ENCODE peak calls at places on chromosomes 4 and X, in ten cellular contexts. E, X, O, S, J, P, N, Y, B and H are unnamed samples.

GRCh38 chr4:26885912-26886274 is 25.3 kb downstream of the STIM2 start:
- DNase-seq in P (peak; percentile 90), B (no peak), E (no peak), Y (no peak), S (no peak), O (peak; percentile 28), X (no peak), N (no peak), J (no peak), H (no peak)

GRCh38 chr4:41070516-41071281 is 143.6 kb downstream of the APBB2 start:
- DNase-seq in B (no peak), N (no peak), S (no peak), O (no peak), Y (no peak), X (no peak), E (no peak), P (no peak), J (no peak), H (no peak)

GRCh38 chr4:101169044-101170014 is 178.0 kb downstream of the PPP3CA start:
- DNase-seq in P (peak; percentile 75), Y (peak; percentile 71), E (peak; percentile 51), O (peak; percentile 81), X (no peak), N (peak; percentile 35), B (peak; percentile 85), J (peak; percentile 18), S (peak; percentile 18), H (peak; percentile 81)

GRCh38 chrX:136268051-136269048 is 17.1 kb upstream of the MAP7D3 start:
- DNase-seq in P (peak; percentile 69), S (peak; percentile 39), X (no peak), N (no peak), B (peak; percentile 39), Y (peak; percentile 24), J (peak; percentile 2), E (no peak), O (peak; percentile 47), H (peak; percentile 45)

GRCh38 chr4:88008624-88009235 is 1.3 kb downstream of the PKD2 start:
- DNase-seq in O (no peak), E (no peak), J (no peak), X (no peak), N (no peak), B (no peak), S (no peak), P (peak; percentile 57), Y (no peak), H (no peak)

GRCh38 chr4:31408136-31408535 is 688.0 kb downstream of the PCDH7 start:
- DNase-seq in O (no peak), N (no peak), J (no peak), X (no peak), Y (no peak), E (no peak), P (no peak), B (no peak), S (no peak), H (peak; percentile 16)

GRCh38 chr4:149784018-149784417 is 31.6 kb downstream of the IQCM start:
- DNase-seq in O (no peak), J (no peak), B (no peak), N (no peak), E (no peak), X (no peak), S (no peak), Y (no peak), P (no peak), H (no peak)

GRCh38 chr4:5526070-5526831 is 182.1 kb downstream of the EVC2 start:
- DNase-seq in J (no peak), S (no peak), X (no peak), O (no peak), E (no peak), P (no peak), Y (no peak), N (no peak), B (no peak), H (no peak)

GRCh38 chrX:13023526-13024469 is 20.6 kb downstream of the FAM9C start:
- DNase-seq in S (no peak), X (no peak), E (no peak), B (no peak), P (no peak), Y (no peak), J (no peak), N (no peak), O (no peak), H (no peak)

GRCh38 chr4:121273191-121273590 is 107.6 kb downstream of the QRFPR start:
- DNase-seq in J (no peak), E (no peak), O (no peak), S (no peak), X (no peak), P (no peak), B (no peak), N (no peak), Y (no peak), H (no peak)

GRCh38 chr4:121277194-121278105 is 103.4 kb downstream of the QRFPR start:
- DNase-seq in S (no peak), P (peak; percentile 16), O (no peak), N (no peak), E (no peak), B (peak; percentile 25), X (no peak), Y (no peak), J (no peak), H (peak; percentile 20)

GRCh38 chr4:121283319-121283718 is 97.5 kb downstream of the QRFPR start:
- DNase-seq in S (no peak), Y (no peak), E (no peak), X (no peak), P (no peak), B (no peak), J (no peak), N (no peak), O (no peak), H (no peak)

DNA sequence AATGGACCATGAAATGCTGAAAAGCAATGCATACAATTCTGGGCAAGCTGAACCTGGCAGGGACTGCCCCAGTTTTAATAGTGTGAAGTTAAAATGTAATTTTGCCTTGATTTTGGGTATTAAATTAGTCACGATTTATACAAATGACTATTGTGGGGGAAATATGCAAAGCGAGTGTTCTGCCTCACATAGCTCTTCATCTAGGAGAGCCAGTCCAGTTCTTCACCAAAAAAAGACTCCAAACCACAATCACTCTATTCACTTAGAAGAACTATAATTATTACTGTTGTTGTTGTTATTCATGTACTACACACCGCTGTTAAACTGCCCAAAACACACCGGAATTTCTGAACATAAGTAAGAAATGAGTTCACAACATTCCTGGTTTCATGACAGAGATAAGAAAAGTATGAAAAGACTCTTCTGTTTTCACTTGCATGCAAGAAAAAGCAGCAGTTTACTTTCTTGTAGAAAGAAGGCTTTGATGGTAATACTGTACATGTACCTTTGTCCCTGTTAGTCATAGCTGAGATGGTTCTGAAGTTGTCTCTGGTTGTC is 101.9 kb downstream of the QRFPR start:
- DNase-seq in P (no peak), N (no peak), Y (no peak), O (no peak), E (no peak), J (no peak), X (peak; percentile 4), B (no peak), S (no peak), H (no peak)
- H3K27me3 ChIP-seq in P (peaks cover 2% of the 10 kb centered on the region), N (peaks cover 35% of the 10 kb centered on the region), Y (no peaks in the 10 kb centered on the region), O (no peaks in the 10 kb centered on the region), E (peaks cover 3% of the 10 kb centered on the region), J (no peaks in the 10 kb centered on the region), X (peaks cover 3% of the 10 kb centered on the region), B (no peaks in the 10 kb centered on the region), S (no peaks in the 10 kb centered on the region), H (peaks cover 3% of the 10 kb centered on the region)

DNA sequence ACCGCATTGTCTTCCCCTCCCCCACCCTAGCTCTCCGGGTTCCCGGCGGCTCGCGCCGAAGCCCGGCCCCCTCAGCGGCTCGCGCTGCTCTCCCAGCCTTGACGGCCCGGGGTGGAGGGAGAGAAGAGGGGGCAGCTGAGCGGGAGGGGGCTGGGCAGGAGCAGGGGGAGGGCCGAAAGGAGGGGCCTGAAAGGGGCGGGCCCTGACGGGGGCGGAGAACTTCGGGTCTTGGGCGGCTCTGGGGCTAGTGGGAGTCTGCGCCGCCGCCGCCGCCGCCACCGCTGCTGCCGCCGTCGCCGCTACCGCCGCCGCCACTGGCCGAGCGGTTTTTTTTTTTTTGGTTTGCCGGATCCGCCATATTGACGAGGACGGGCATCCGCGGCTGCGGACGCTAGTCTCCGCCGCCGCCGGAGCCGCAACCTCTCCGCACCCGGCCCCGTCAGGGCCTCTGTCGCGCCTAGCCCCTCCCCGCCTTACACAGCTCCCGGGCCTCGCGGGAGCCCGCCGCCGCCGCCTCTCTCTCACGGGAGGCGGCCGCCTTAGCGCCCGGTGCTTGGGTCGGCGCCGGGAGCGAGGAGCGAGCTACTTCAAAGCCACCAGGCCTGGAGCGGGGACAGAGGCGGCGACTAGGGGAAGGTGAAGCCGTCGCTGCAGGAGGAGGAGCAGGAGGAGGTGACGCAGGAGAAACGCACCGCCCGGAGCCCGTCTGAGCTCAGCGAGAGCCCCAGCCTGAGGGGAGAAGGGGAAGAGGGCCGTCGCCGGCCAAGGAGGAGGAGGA is at the start of gene USP9X:
- DNase-seq in E (peak; percentile 97), O (peak; percentile 92), Y (peak; percentile 87), X (peak; percentile 79), B (peak; percentile 91), P (peak; percentile 91), N (peak; percentile 88), J (peak; percentile 83), S (peak; percentile 93), H (peak; percentile 91)
- H3K27me3 ChIP-seq in E (no peaks in the 10 kb centered on the region), O (peaks cover 5% of the 10 kb centered on the region), Y (no peaks in the 10 kb centered on the region), X (no peaks in the 10 kb centered on the region), B (no peaks in the 10 kb centered on the region), P (no peaks in the 10 kb centered on the region), N (no peaks in the 10 kb centered on the region), J (no peaks in the 10 kb centered on the region), S (no peaks in the 10 kb centered on the region), H (no peaks in the 10 kb centered on the region)

GRCh38 chr4:13548984-13549546 is 4.8 kb upstream of the NKX3-2 start:
- DNase-seq in N (peak; percentile 74), X (peak; percentile 57), Y (peak; percentile 81), S (peak; percentile 77), E (peak; percentile 83), P (peak; percentile 85), J (peak; percentile 55), B (peak; percentile 88), O (peak; percentile 90), H (peak; percentile 85)
- H3K27me3 ChIP-seq in N (peaks cover 98% of the 10 kb centered on the region), X (peaks cover 46% of the 10 kb centered on the region), Y (peaks cover 48% of the 10 kb centered on the region), S (peaks cover 34% of the 10 kb centered on the region), E (no peaks in the 10 kb centered on the region), P (peaks cover 39% of the 10 kb centered on the region), J (no peaks in the 10 kb centered on the region), B (peaks cover 69% of the 10 kb centered on the region), O (peaks cover 46% of the 10 kb centered on the region), H (peaks cover 66% of the 10 kb centered on the region)

GRCh38 chr4:2480649-2481048 is 11.7 kb downstream of the RNF4 start:
- DNase-seq in E (no peak), P (no peak), X (no peak), B (no peak), J (no peak), Y (no peak), N (no peak), S (no peak), O (no peak), H (no peak)

GRCh38 chr4:2483237-2483636 is 14.3 kb downstream of the RNF4 start:
- DNase-seq in J (no peak), E (no peak), O (no peak), S (no peak), X (no peak), N (no peak), P (no peak), B (no peak), Y (no peak), H (no peak)

GRCh38 chr4:2484169-2484568 is 15.3 kb downstream of the RNF4 start:
- DNase-seq in B (no peak), E (no peak), O (no peak), Y (no peak), P (no peak), X (no peak), S (no peak), J (no peak), N (no peak), H (no peak)

GRCh38 chr4:2482192-2482591 is 13.3 kb downstream of the RNF4 start:
- DNase-seq in N (no peak), Y (no peak), B (no peak), J (no peak), O (no peak), S (no peak), X (no peak), E (no peak), P (no peak), H (no peak)

GRCh38 chr4:2482693-2483092 is 13.8 kb downstream of the RNF4 start:
- DNase-seq in O (peak; percentile 45), E (peak; percentile 84), X (no peak), P (peak; percentile 82), B (no peak), J (no peak), Y (peak; percentile 65), S (peak; percentile 35), N (peak; percentile 58), H (no peak)
- H3K27me3 ChIP-seq in O (no peaks in the 10 kb centered on the region), E (no peaks in the 10 kb centered on the region), X (no peaks in the 10 kb centered on the region), P (no peaks in the 10 kb centered on the region), B (no peaks in the 10 kb centered on the region), J (no peaks in the 10 kb centered on the region), Y (no peaks in the 10 kb centered on the region), S (no peaks in the 10 kb centered on the region), N (no peaks in the 10 kb centered on the region), H (no peaks in the 10 kb centered on the region)